ENCODE peak calls at places on chromosome 7, in ten cellular contexts. L, Y, A, W, V, J, I, Q, P and X are unnamed samples. For H3K36me3, the result is how much of the 10 kb centered on the place peaks cover.

GRCh38 chr7:102830206-102830605 is 81.4 kb downstream of the FAM185A start:
- DNase-seq in L (no peak), Y (no peak), A (no peak), W (no peak), V (no peak), J (no peak), I (no peak), Q (no peak), P (no peak), X (no peak)

GRCh38 chr7:115475206-115475605 is 553.3 kb downstream of the MDFIC start:
- DNase-seq in L (no peak), Y (no peak), A (no peak), W (no peak), V (no peak), J (no peak), I (no peak), Q (no peak), P (no peak), X (no peak)

GRCh38 chr7:157734926-157735640 is 398.3 kb downstream of the DNAJB6 start:
- DNase-seq in L (no peak), Y (no peak), A (no peak), W (no peak), V (no peak), J (no peak), I (no peak), Q (no peak), P (no peak), X (no peak)

GRCh38 chr7:2042650-2043049 is 190.1 kb downstream of the MAD1L1 start:
- DNase-seq in L (peak), Y (no peak), A (no peak), W (no peak), V (peak), J (no peak), I (no peak), Q (peak), P (no peak), X (no peak)

GRCh38 chr7:73623798-73624668 is at the start of gene MLXIPL:
- DNase-seq in L (peak), Y (peak), A (no peak), W (peak), V (peak), J (peak), I (peak), Q (peak), P (peak), X (peak)

GRCh38 chr7:17444673-17445072 is 146.2 kb downstream of the AHR start:
- DNase-seq in L (no peak), Y (no peak), A (no peak), W (no peak), V (no peak), J (no peak), I (no peak), Q (no peak), P (no peak), X (no peak)

GRCh38 chr7:3805151-3805550 is 504.1 kb downstream of the SDK1 start:
- DNase-seq in L (no peak), Y (no peak), A (no peak), W (no peak), V (no peak), J (no peak), I (no peak), Q (no peak), P (no peak), X (no peak)

GRCh38 chr7:75711076-75711475 is 27.7 kb downstream of the HIP1 start:
- DNase-seq in L (no peak), Y (no peak), A (no peak), W (no peak), V (no peak), J (no peak), I (no peak), Q (no peak), P (no peak), X (no peak)

GRCh38 chr7:125088555-125088954 is 158.9 kb upstream of the POT1 start:
- DNase-seq in L (no peak), Y (no peak), A (no peak), W (no peak), V (no peak), J (no peak), I (no peak), Q (no peak), P (no peak), X (no peak)

GRCh38 chr7:132768099-132768498 is 191.8 kb upstream of the PLXNA4 start:
- DNase-seq in L (no peak), Y (no peak), A (no peak), W (no peak), V (no peak), J (no peak), I (no peak), Q (no peak), P (no peak), X (no peak)

GRCh38 chr7:157355784-157356511 is 19.1 kb downstream of the DNAJB6 start:
- DNase-seq in L (no peak), Y (peak), A (no peak), W (no peak), V (no peak), J (peak), I (no peak), Q (no peak), P (peak), X (no peak)

GRCh38 chr7:94741179-94741578 is 85.2 kb upstream of the SGCE start:
- DNase-seq in L (no peak), Y (no peak), A (no peak), W (no peak), V (no peak), J (no peak), I (no peak), Q (no peak), P (no peak), X (no peak)

GRCh38 chr7:81478664-81479063 is 291.2 kb downstream of the HGF start:
- DNase-seq in L (peak), Y (peak), A (no peak), W (no peak), V (peak), J (peak), I (no peak), Q (no peak), P (no peak), X (no peak)

GRCh38 chr7:42414028-42414427 is 177.0 kb upstream of the GLI3 start:
- DNase-seq in L (no peak), Y (no peak), A (no peak), W (no peak), V (no peak), J (no peak), I (no peak), Q (no peak), P (no peak), X (no peak)

GRCh38 chr7:102101111-102101551 is 185.5 kb upstream of the SH2B2 start:
- DNase-seq in L (no peak), Y (no peak), A (no peak), W (no peak), V (no peak), J (no peak), I (no peak), Q (no peak), P (no peak), X (no peak)

GRCh38 chr7:31432831-31433340 is 81.0 kb upstream of the ITPRID1 start:
- DNase-seq in L (no peak), Y (no peak), A (no peak), W (no peak), V (no peak), J (no peak), I (no peak), Q (no peak), P (no peak), X (no peak)

GRCh38 chr7:2553831-2554581 is 1.3 kb downstream of the BRAT1 start:
- DNase-seq in L (no peak), Y (no peak), A (no peak), W (no peak), V (no peak), J (no peak), I (no peak), Q (no peak), P (no peak), X (no peak)

GRCh38 chr7:17090751-17091150 is 207.7 kb upstream of the AHR start:
- DNase-seq in L (no peak), Y (no peak), A (no peak), W (no peak), V (no peak), J (no peak), I (no peak), Q (no peak), P (no peak), X (no peak)

GRCh38 chr7:8204674-8205377 is 57.1 kb downstream of the ICA1 start:
- DNase-seq in L (no peak), Y (no peak), A (no peak), W (no peak), V (no peak), J (no peak), I (no peak), Q (no peak), P (no peak), X (no peak)

GRCh38 chr7:124137664-124138063 is 104.8 kb upstream of the TMEM229A start:
- DNase-seq in L (no peak), Y (no peak), A (no peak), W (no peak), V (no peak), J (no peak), I (no peak), Q (no peak), P (no peak), X (no peak)

GRCh38 chr7:148527717-148528168 is 62.8 kb upstream of the C7orf33 start:
- DNase-seq in L (peak), Y (peak), A (peak), W (peak), V (peak), J (peak), I (peak), Q (peak), P (peak), X (no peak)

GRCh38 chr7:157274991-157275427 is 61.8 kb upstream of the DNAJB6 start:
- DNase-seq in L (no peak), Y (no peak), A (no peak), W (no peak), V (no peak), J (no peak), I (no peak), Q (no peak), P (no peak), X (no peak)

GRCh38 chr7:151806204-151806603 is 70.7 kb downstream of the PRKAG2 start:
- DNase-seq in L (no peak), Y (no peak), A (no peak), W (no peak), V (peak), J (peak), I (no peak), Q (no peak), P (no peak), X (no peak)

GRCh38 chr7:154985230-154985629 is 17.7 kb downstream of the PAXIP1 start:
- DNase-seq in L (no peak), Y (no peak), A (no peak), W (no peak), V (no peak), J (no peak), I (no peak), Q (no peak), P (no peak), X (no peak)

GRCh38 chr7:68125173-68125572 is 1128.5 kb downstream of the TYW1 start:
- DNase-seq in L (no peak), Y (no peak), A (no peak), W (no peak), V (no peak), J (no peak), I (no peak), Q (no peak), P (no peak), X (no peak)

GRCh38 chr7:155798673-155799439 is 13.4 kb downstream of the SHH start:
- DNase-seq in L (no peak), Y (no peak), A (no peak), W (no peak), V (peak), J (no peak), I (no peak), Q (no peak), P (no peak), X (no peak)

GRCh38 chr7:29091121-29091601 is 55.2 kb downstream of the CPVL start:
- DNase-seq in L (no peak), Y (no peak), A (no peak), W (no peak), V (peak), J (no peak), I (no peak), Q (peak), P (peak), X (no peak)

GRCh38 chr7:20958474-20958873 is 171.8 kb upstream of the SP8 start:
- DNase-seq in L (no peak), Y (no peak), A (no peak), W (no peak), V (no peak), J (no peak), I (no peak), Q (no peak), P (no peak), X (no peak)

GRCh38 chr7:130367088-130367755 is 13.1 kb upstream of the CPA1 start:
- DNase-seq in L (no peak), Y (peak), A (no peak), W (no peak), V (no peak), J (peak), I (peak), Q (no peak), P (no peak), X (no peak)

GRCh38 chr7:26200113-26200443 is 468 bp downstream of the HNRNPA2B1 start:
- DNase-seq in L (peak), Y (peak), A (peak), W (peak), V (peak), J (peak), I (peak), Q (peak), P (peak), X (no peak)

GRCh38 chr7:26202019-26202985 is 757 bp downstream of the CBX3 start:
- DNase-seq in L (peak), Y (no peak), A (peak), W (peak), V (no peak), J (peak), I (peak), Q (peak), P (peak), X (no peak)

GRCh38 chr7:26199301-26200112 is 1.0 kb downstream of the HNRNPA2B1 start:
- DNase-seq in L (peak), Y (peak), A (peak), W (peak), V (peak), J (peak), I (no peak), Q (peak), P (peak), X (no peak)

GRCh38 chr7:26201261-26202018 is at the start of gene CBX3:
- DNase-seq in L (peak), Y (peak), A (peak), W (peak), V (peak), J (peak), I (no peak), Q (peak), P (peak), X (peak)

DNA sequence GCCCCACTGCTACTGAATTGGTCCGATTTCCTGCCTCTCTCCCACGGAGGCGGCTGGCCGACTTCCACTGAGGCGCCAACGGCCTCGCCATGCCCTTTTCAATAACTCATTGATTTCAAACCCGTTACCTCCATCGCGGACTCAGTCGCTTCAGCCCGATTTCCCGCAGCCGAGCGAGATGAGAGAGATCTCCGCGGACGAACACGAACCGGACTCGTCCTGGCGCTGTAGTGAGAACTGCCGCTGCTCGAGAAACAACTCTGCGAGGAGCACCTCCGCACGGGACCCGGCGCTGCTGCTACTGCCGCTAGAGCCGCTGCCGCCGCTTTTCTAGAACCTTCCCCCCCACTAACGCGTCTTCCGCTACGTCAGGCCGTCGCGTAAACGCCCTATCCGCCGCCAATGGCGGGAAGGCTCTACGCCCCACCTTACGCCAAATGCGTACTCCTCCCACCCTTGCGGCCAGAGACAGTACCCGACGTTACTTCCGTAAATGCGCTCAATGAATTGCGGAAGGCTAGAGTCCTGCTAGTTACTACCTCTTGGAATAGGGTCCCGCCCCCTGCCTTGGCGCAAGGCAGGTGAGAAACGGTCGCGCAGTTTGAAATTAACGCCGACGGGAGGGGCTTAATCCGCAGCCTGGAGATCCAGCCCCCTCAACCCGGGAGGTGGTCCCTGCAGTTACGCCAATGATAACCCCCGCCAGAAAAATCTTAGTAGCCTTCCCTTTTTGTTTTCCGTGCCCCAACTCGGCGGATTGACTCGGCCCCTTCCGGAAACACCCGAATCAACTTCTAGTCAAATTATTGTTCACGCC is at the start of gene HNRNPA2B1:
- DNase-seq in L (peak), Y (peak), A (peak), W (peak), V (peak), J (peak), I (peak), Q (peak), P (peak), X (peak)
- H3K36me3 ChIP-seq in L (under half), Y (under half), A (under half), W (under half), V (under half), J (under half), I (under half), Q (under half), P (under half), X (under half)

DNA sequence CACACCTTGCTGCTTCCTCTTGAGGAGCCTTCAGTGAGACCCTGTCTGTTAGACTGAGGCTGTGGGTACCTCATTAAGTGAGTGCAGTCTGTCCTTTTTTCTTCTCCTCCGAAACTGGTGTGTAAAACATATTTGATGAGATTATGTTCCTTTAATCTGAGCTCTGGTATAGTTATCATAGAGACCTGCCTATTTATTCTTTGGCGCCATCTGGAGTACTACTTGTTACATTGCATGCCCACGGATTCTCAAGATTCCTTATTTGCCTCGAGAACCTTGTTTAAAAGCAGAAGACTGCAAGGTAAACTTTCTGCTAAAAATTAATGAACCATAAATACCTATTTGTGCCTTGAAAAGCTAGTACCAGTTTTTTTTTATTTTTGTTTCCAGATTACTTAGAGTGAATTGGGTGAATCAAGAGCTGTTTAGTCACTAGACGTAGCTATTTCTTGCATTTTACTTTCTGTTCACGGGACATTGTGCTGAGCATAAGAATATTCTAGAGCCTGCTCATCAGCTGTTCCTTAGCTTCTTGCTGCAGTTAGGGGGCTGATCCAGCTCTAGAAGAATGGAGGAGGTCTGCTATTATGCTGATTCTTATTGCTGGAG is 16.9 kb upstream of the STMP1 start:
- DNase-seq in L (no peak), Y (peak), A (no peak), W (no peak), V (no peak), J (no peak), I (peak), Q (no peak), P (no peak), X (no peak)
- H3K36me3 ChIP-seq in L (under half), Y (under half), A (under half), W (under half), V (half or more), J (under half), I (under half), Q (under half), P (under half), X (under half)

GRCh38 chr7:121515651-121516401 is 119.7 kb upstream of the FAM3C start:
- DNase-seq in L (no peak), Y (no peak), A (no peak), W (no peak), V (no peak), J (no peak), I (no peak), Q (no peak), P (no peak), X (no peak)
- H3K36me3 ChIP-seq in L (under half), Y (under half), A (under half), W (under half), V (under half), J (under half), I (under half), Q (under half), P (under half), X (under half)

DNA sequence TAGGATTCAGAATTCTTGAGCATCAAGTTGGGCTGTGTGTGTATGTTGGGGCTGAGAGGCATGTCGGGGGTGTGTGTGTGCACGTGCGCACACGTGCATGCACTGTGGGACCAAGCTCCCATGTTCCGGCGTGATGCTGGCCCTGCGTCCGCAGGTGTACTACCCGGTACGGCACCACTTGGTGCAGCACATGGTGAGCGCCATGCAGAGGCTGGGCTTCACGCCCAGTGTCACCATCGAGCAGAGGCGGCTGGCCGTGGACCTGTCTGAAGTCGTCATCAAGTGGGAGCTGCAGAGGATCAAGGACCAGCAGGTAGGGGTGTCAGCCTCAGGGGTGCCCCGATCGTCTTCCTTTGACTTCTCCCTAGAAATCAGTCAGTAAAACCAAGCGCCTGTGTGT is 77.7 kb downstream of the TRRAP start:
- DNase-seq in L (no peak), Y (no peak), A (no peak), W (no peak), V (no peak), J (no peak), I (no peak), Q (no peak), P (no peak), X (no peak)
- H3K36me3 ChIP-seq in L (half or more), Y (under half), A (half or more), W (half or more), V (half or more), J (under half), I (half or more), Q (under half), P (half or more), X (half or more)

DNA sequence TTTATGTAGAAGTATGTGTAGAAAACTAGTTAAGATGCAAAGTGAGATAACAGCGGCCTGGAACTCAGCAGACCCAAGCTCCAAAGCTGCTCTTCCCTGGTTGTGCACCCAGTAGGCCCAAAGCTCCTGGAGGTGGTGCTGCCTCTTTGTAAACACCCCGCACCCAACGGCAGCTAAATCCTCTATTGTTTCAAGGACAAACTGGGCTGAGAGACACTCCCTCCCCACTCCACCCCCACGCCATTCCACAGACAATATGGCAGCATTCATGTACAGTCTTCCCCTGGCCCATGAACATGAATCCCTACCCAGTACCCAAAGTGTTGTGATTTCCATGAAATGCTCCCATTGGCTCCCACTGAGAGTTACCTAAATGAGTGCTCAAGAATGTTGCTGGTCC is 73.5 kb downstream of the VOPP1 start:
- DNase-seq in L (no peak), Y (no peak), A (no peak), W (no peak), V (no peak), J (no peak), I (no peak), Q (no peak), P (no peak), X (no peak)
- H3K36me3 ChIP-seq in L (under half), Y (under half), A (under half), W (under half), V (under half), J (under half), I (under half), Q (under half), P (under half), X (under half)

GRCh38 chr7:50693475-50693874 is 89.2 kb downstream of the GRB10 start:
- DNase-seq in L (no peak), Y (no peak), A (no peak), W (no peak), V (no peak), J (no peak), I (no peak), Q (no peak), P (no peak), X (no peak)
- H3K36me3 ChIP-seq in L (under half), Y (under half), A (under half), W (under half), V (under half), J (under half), I (under half), Q (under half), P (under half), X (under half)